ENCODE peak calls at places on chromosomes 11 and 22, in four cellular contexts. R is HCT116, J is H1, P is GM12878. E is an unnamed sample.

GRCh38 chr11:134037093-134037908 is 31.6 kb upstream of the JAM3 start:
- DNase-seq in J (peak; percentile 83), P (peak; percentile 7), R (no peak), E (peak; percentile 28)

GRCh38 chr11:86912238-86912637 is 43.0 kb downstream of the FZD4 start:
- DNase-seq in R (no peak), J (no peak), P (no peak), E (no peak)

GRCh38 chr11:76803811-76804600 is 20.9 kb downstream of the TSKU start:
- DNase-seq in J (no peak), R (no peak), P (no peak), E (no peak)

GRCh38 chr11:65431452-65432132 is 9.0 kb downstream of the NEAT1 start:
- DNase-seq in R (no peak), P (no peak), J (no peak), E (no peak)

GRCh38 chr11:129331871-129332274 is 43.8 kb upstream of the BARX2 start:
- DNase-seq in R (peak; percentile 79), P (peak; percentile 11), J (peak; percentile 89), E (peak; percentile 77)

GRCh38 chr11:131408011-131408640 is 37.7 kb downstream of the NTM start:
- DNase-seq in P (no peak), J (peak; percentile 59), R (no peak), E (peak; percentile 3)

GRCh38 chr11:62444271-62444833 is 25.5 kb downstream of the SCGB1A1 start:
- DNase-seq in P (peak; percentile 16), J (no peak), R (no peak), E (no peak)

GRCh38 chr11:131423715-131424114 is 53.3 kb downstream of the NTM start:
- DNase-seq in R (no peak), J (no peak), P (no peak), E (no peak)

GRCh38 chr22:24175160-24175808 is 6.0 kb upstream of the SUSD2 start:
- DNase-seq in R (peak; percentile 31), P (no peak), J (peak; percentile 94), E (no peak)

GRCh38 chr11:3995949-3996554 is 98.5 kb upstream of the RRM1 start:
- DNase-seq in P (no peak), R (no peak), J (no peak), E (peak; percentile 6)

GRCh38 chr22:22767876-22768602 is 119.6 kb upstream of the IGLL5 start:
- DNase-seq in R (no peak), J (no peak), P (no peak), E (no peak)

GRCh38 chr22:46036558-46037408 is 59.8 kb upstream of the WNT7B start:
- DNase-seq in R (peak; percentile 39), P (no peak), J (no peak), E (peak; percentile 23)

GRCh38 chr22:22106855-22107254 is 124.3 kb upstream of the TOP3B start:
- DNase-seq in R (no peak), P (no peak), J (no peak), E (no peak)

GRCh38 chr11:47414685-47415070 is 6.3 kb downstream of the SLC39A13 start:
- DNase-seq in R (no peak), J (no peak), P (no peak), E (no peak)

GRCh38 chr11:130726234-130726559 is 190.1 kb downstream of the SNX19 start:
- DNase-seq in J (no peak), R (no peak), P (no peak), E (no peak)

GRCh38 chr11:116037851-116038250 is 533.6 kb upstream of the CADM1 start:
- DNase-seq in R (no peak), J (no peak), P (no peak), E (no peak)

GRCh38 chr11:131938321-131938751 is 567.9 kb downstream of the NTM start:
- DNase-seq in R (no peak), J (no peak), P (peak; percentile 12), E (no peak)

GRCh38 chr11:74720596-74721478 is 10.4 kb downstream of the CHRDL2 start:
- DNase-seq in J (no peak), R (no peak), P (no peak), E (no peak)

GRCh38 chr11:3043315-3043871 is 13.8 kb downstream of the CARS1 start:
- DNase-seq in R (no peak), P (no peak), J (no peak), E (no peak)

GRCh38 chr11:59158206-59159068 is 13.5 kb upstream of the DTX4 start:
- DNase-seq in J (peak; percentile 67), R (peak; percentile 47), P (no peak), E (no peak)

GRCh38 chr22:26615149-26615548 is 2.7 kb downstream of the CRYBB1 start:
- DNase-seq in R (no peak), P (peak; percentile 48), J (no peak), E (no peak)

GRCh38 chr11:9029477-9029876 is 25.7 kb upstream of the NRIP3 start:
- DNase-seq in R (no peak), J (no peak), P (no peak), E (no peak)

GRCh38 chr11:104694259-104695070 is 203.8 kb downstream of the CASP12 start:
- DNase-seq in J (no peak), R (no peak), P (no peak), E (no peak)

GRCh38 chr11:46279393-46280099 is 2.1 kb downstream of the CREB3L1 start:
- DNase-seq in J (no peak), P (no peak), R (no peak), E (no peak)

GRCh38 chr11:64916040-64916847 is 765 bp downstream of the ATG2A start:
- DNase-seq in R (no peak), P (no peak), J (no peak), E (no peak)

GRCh38 chr11:18615628-18616392 is 16.2 kb downstream of the MISFA start:
- DNase-seq in P (peak; percentile 79), R (no peak), J (no peak), E (no peak)

GRCh38 chr22:47161631-47162030 is 399.2 kb downstream of the TBC1D22A start:
- DNase-seq in R (no peak), P (no peak), J (no peak), E (no peak)

GRCh38 chr11:132072044-132072879 is 701.8 kb downstream of the NTM start:
- DNase-seq in R (no peak), P (no peak), J (no peak), E (peak; percentile 15)

GRCh38 chr22:18048441-18048898 is 24.1 kb upstream of the MICAL3 start:
- DNase-seq in J (no peak), P (no peak), R (no peak), E (no peak)

GRCh38 chr11:64007629-64008282 is 21.5 kb downstream of the OTUB1 start:
- DNase-seq in P (no peak), R (peak; percentile 54), J (peak; percentile 73), E (peak; percentile 55)

GRCh38 chr11:3107608-3108182 is 50.5 kb upstream of the CARS1 start:
- DNase-seq in J (no peak), R (no peak), P (no peak), E (no peak)

DNA sequence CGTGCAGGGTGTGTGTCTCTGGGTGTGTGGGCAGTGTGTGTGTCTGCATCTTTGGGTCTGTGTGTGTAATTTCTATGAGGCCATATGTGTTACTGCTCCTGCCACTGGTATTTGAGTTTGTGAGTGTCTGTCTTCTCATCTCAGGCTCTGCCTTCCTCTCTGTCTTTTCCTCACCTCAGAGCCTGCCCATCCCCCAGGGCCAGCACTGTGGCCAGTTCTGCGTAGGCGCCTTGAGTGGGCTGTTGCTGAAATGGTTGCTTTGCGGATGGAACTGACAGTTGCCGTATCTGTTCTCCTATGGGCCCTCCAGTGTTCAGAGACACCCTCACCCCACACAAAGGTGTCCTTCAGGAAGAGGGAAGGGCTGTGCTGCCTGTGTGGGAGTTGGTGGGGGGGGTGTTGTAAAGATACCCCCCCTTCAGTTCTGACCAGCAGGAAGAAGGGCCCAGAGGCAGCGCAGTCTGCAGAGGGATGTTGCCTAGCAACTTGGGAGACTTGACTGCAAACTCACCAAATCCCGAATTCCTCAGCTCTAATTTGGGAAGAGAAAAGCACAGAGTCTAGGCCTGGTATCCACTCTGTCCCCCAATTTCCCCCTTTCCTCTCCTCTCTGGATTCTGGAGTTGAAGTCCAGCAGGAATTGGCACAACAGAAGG is 2.0 kb upstream of the NRGN start:
- DNase-seq in P (no peak), R (no peak), J (no peak), E (no peak)
- H3K4me1 ChIP-seq in P (peaks cover 10% of the 10 kb centered on the region), R (peaks cover 3% of the 10 kb centered on the region), J (peaks cover 4% of the 10 kb centered on the region), E (no peaks in the 10 kb centered on the region)

DNA sequence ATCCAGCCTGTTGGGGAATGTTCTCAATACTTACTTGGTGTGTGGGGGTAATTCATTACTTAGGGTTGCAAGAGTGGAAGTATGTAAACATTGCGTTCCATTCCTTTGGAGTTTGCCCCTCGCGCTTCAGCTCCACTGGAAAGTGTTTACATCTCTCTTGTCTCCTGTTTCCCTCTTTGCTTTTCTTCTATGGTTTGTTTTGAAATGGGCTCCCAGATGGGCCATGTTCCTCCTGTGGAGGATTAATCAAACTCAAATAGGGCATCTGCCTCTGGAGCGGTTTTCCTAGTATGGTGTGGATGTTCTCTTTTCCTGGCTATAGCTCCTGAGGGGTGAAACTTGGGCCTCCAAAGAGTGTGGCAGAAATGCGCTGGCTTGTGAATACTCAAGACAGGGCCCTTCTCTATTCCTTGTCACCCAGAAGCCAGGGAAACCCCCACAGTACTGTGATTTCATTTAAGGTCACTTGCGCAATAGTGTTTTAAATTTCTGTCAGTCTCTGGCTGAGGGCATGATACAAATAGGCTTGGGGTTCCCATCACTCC is 51.9 kb downstream of the CD44 start:
- DNase-seq in J (no peak), R (no peak), P (no peak), E (no peak)
- TF ChIP-seq ZNF274 in J (no peak), R (no peak), P (no peak), E (no peak)

DNA sequence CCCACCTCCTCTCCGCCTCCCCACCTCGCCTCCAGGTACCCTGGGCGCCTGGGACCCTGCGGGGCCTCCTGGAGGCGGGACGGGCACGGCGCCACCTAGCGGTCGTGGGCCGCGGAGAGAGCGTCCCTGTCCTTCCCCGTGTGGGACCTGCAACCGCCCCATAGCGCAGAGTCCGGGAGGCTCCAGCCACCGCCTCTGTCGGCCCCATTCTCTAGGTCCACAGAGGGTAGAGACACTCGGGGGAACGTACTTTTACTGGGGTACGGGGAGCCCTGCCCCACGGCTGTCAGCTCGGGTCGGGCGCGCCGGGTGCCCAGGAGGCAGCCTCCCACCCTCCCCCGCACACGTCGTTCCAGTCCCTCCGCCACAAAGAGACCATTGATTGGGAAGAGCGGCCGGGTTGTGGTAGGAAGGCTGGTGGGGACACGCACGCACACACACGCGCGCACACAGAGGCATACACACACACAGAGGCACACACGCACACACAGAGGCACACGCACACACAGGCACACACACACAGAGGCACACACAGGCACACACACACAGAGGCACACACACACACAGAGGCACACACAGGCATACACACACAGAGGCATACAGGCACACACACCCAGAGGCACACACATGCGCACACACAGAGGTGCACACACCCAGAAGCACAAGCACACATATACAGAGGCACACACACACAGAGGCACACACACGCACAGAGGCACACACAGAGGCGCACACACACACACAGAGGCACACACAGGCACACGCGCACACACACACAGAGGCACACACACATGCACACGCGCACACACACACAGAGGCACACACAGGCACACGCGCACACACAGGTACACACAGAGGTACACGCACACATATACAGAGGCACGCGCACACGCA is 12.6 kb upstream of the NECTIN1 start:
- DNase-seq in R (no peak), J (peak; percentile 95), P (no peak), E (no peak)
- TF ChIP-seq YY1 in R (no peak), J (peak; percentile 40), P (peak; percentile 13), E (no peak)

GRCh38 chr11:111736191-111736590 is 30.0 kb downstream of the PPP2R1B start:
- DNase-seq in P (no peak), J (no peak), R (no peak), E (no peak)
- H3K4me1 ChIP-seq in P (peaks cover 5% of the 10 kb centered on the region), J (no peaks in the 10 kb centered on the region), R (no peaks in the 10 kb centered on the region), E (peaks cover 25% of the 10 kb centered on the region)